ENCODE peak calls at places on chromosome 22, in four cellular contexts. M is amygdala; Q is activated CD4-positive, alpha-beta T cell treated with anti-CD3 and anti-CD28 coated beads for 48 hours; T is memory B cell. X is an unnamed sample.
A peak's percentile ranks its signal among the peaks of the same experiment; 100 is the strongest.

GRCh38 chr22:48957987-48958321 is 869.7 kb downstream of the BRD1 start:
- DNase-seq in Q (no peak), T (no peak), M (no peak), X (no peak)

GRCh38 chr22:49567894-49568750 is 259.6 kb downstream of the BRD1 start:
- DNase-seq in M (no peak), Q (no peak), T (no peak), X (no peak)

GRCh38 chr22:43825651-43826050 is 13.5 kb upstream of the EFCAB6 start:
- DNase-seq in T (no peak), M (no peak), Q (no peak), X (no peak)

GRCh38 chr22:48742556-48743343 is 1084.9 kb downstream of the BRD1 start:
- DNase-seq in T (no peak), Q (no peak), M (no peak), X (no peak)

GRCh38 chr22:19691721-19692341 is 22.5 kb upstream of the SEPTIN5 start:
- DNase-seq in Q (no peak), T (no peak), M (no peak), X (no peak)

GRCh38 chr22:42080287-42080686 is 787 bp downstream of the SMDT1 start:
- DNase-seq in T (no peak), Q (peak; percentile 27), M (peak; percentile 35), X (peak; percentile 45)

GRCh38 chr22:39266398-39267030 is 21.7 kb upstream of the PDGFB start:
- DNase-seq in M (no peak), Q (peak; percentile 76), T (no peak), X (no peak)

GRCh38 chr22:39097098-39098020 is at the start of gene APOBEC3H:
- DNase-seq in Q (peak; percentile 13), M (no peak), T (no peak), X (no peak)

GRCh38 chr22:36966851-36967535 is 52.3 kb downstream of the TST start:
- DNase-seq in Q (no peak), M (no peak), T (no peak), X (no peak)